ENCODE peak calls at places on chromosomes 1 and 21, in six cellular contexts. One of them, this sample, is unnamed.

GRCh38 chr1:202553560-202554038 is 156.7 kb downstream of the SYT2 start:
- DNase-seq in mucosa of descending colon: no peak
- DNase-seq in pancreas: peak; percentile 12
- DNase-seq in astrocyte: no peak
- DNase-seq in endothelial cell of umbilical vein: no peak
- DNase-seq in cardiac fibroblast: peak; percentile 86
- DNase-seq in this sample: peak; percentile 91

GRCh38 chr21:35019631-35020032 is 29.5 kb downstream of the RUNX1 start:
- DNase-seq in pancreas: peak; percentile 70
- DNase-seq in astrocyte: no peak
- DNase-seq in endothelial cell of umbilical vein: no peak
- DNase-seq in cardiac fibroblast: no peak
- DNase-seq in mucosa of descending colon: peak; percentile 53
- DNase-seq in this sample: no peak

GRCh38 chr1:869499-870244 is 54.1 kb upstream of the SAMD11 start:
- DNase-seq in astrocyte: no peak
- DNase-seq in cardiac fibroblast: peak; percentile 55
- DNase-seq in mucosa of descending colon: peak; percentile 81
- DNase-seq in pancreas: peak; percentile 59
- DNase-seq in endothelial cell of umbilical vein: peak; percentile 39
- DNase-seq in this sample: peak; percentile 36

GRCh38 chr1:156814571-156815260 is 1.9 kb downstream of the SH2D2A start:
- DNase-seq in endothelial cell of umbilical vein: peak; percentile 26
- DNase-seq in astrocyte: no peak
- DNase-seq in cardiac fibroblast: no peak
- DNase-seq in mucosa of descending colon: peak; percentile 56
- DNase-seq in pancreas: no peak
- DNase-seq in this sample: no peak

GRCh38 chr1:187091666-187092065 is 262.9 kb downstream of the PLA2G4A start:
- DNase-seq in cardiac fibroblast: no peak
- DNase-seq in mucosa of descending colon: no peak
- DNase-seq in astrocyte: peak; percentile 5
- DNase-seq in endothelial cell of umbilical vein: no peak
- DNase-seq in pancreas: no peak
- DNase-seq in this sample: peak; percentile 4

GRCh38 chr1:78095618-78096416 is 50.1 kb downstream of the GIPC2 start:
- DNase-seq in pancreas: no peak
- DNase-seq in astrocyte: peak; percentile 80
- DNase-seq in cardiac fibroblast: peak; percentile 72
- DNase-seq in endothelial cell of umbilical vein: peak; percentile 86
- DNase-seq in mucosa of descending colon: no peak
- DNase-seq in this sample: peak; percentile 92

GRCh38 chr1:2441746-2442145 is 29.4 kb upstream of the PEX10 start:
- DNase-seq in mucosa of descending colon: no peak
- DNase-seq in cardiac fibroblast: no peak
- DNase-seq in endothelial cell of umbilical vein: no peak
- DNase-seq in astrocyte: no peak
- DNase-seq in pancreas: no peak
- DNase-seq in this sample: peak; percentile 39

GRCh38 chr1:223551610-223552009 is 113.9 kb downstream of the CAPN8 start:
- DNase-seq in astrocyte: peak; percentile 25
- DNase-seq in endothelial cell of umbilical vein: no peak
- DNase-seq in cardiac fibroblast: no peak
- DNase-seq in mucosa of descending colon: no peak
- DNase-seq in pancreas: no peak
- DNase-seq in this sample: no peak

GRCh38 chr1:71047635-71048607 is at the start of gene PTGER3:
- DNase-seq in cardiac fibroblast: no peak
- DNase-seq in mucosa of descending colon: peak; percentile 77
- DNase-seq in endothelial cell of umbilical vein: peak; percentile 7
- DNase-seq in pancreas: peak; percentile 77
- DNase-seq in astrocyte: no peak
- DNase-seq in this sample: no peak

GRCh38 chr1:244088161-244088560 is 37.1 kb downstream of the ZBTB18 start:
- DNase-seq in endothelial cell of umbilical vein: peak; percentile 52
- DNase-seq in cardiac fibroblast: no peak
- DNase-seq in astrocyte: no peak
- DNase-seq in pancreas: no peak
- DNase-seq in mucosa of descending colon: no peak
- DNase-seq in this sample: no peak

GRCh38 chr1:41811051-41811795 is 107.5 kb downstream of the HIVEP3 start:
- DNase-seq in pancreas: no peak
- DNase-seq in endothelial cell of umbilical vein: no peak
- DNase-seq in mucosa of descending colon: no peak
- DNase-seq in cardiac fibroblast: peak; percentile 41
- DNase-seq in astrocyte: peak; percentile 57
- DNase-seq in this sample: peak; percentile 58

GRCh38 chr1:41728403-41729202 is 190.1 kb downstream of the HIVEP3 start:
- DNase-seq in endothelial cell of umbilical vein: no peak
- DNase-seq in pancreas: no peak
- DNase-seq in cardiac fibroblast: no peak
- DNase-seq in mucosa of descending colon: peak; percentile 65
- DNase-seq in astrocyte: no peak
- DNase-seq in this sample: no peak

GRCh38 chr1:185560760-185561159 is 173.4 kb upstream of the HMCN1 start:
- DNase-seq in pancreas: no peak
- DNase-seq in mucosa of descending colon: no peak
- DNase-seq in endothelial cell of umbilical vein: no peak
- DNase-seq in cardiac fibroblast: no peak
- DNase-seq in astrocyte: no peak
- DNase-seq in this sample: no peak

GRCh38 chr1:154607084-154607747 is 770 bp downstream of the ADAR start:
- DNase-seq in mucosa of descending colon: no peak
- DNase-seq in astrocyte: peak; percentile 74
- DNase-seq in endothelial cell of umbilical vein: peak; percentile 79
- DNase-seq in pancreas: peak; percentile 23
- DNase-seq in cardiac fibroblast: peak; percentile 49
- DNase-seq in this sample: peak; percentile 59

GRCh38 chr1:183000161-183000560 is 23.1 kb upstream of the LAMC1 start:
- DNase-seq in cardiac fibroblast: peak; percentile 52
- DNase-seq in pancreas: no peak
- DNase-seq in astrocyte: no peak
- DNase-seq in endothelial cell of umbilical vein: no peak
- DNase-seq in mucosa of descending colon: no peak
- DNase-seq in this sample: no peak

GRCh38 chr1:181424786-181425403 is 58.4 kb upstream of the CACNA1E start:
- DNase-seq in endothelial cell of umbilical vein: peak; percentile 71
- DNase-seq in mucosa of descending colon: no peak
- DNase-seq in astrocyte: peak; percentile 15
- DNase-seq in cardiac fibroblast: peak; percentile 70
- DNase-seq in pancreas: peak; percentile 55
- DNase-seq in this sample: peak; percentile 74

GRCh38 chr1:166822385-166822784 is 16.9 kb upstream of the POGK start:
- DNase-seq in mucosa of descending colon: no peak
- DNase-seq in cardiac fibroblast: no peak
- DNase-seq in astrocyte: no peak
- DNase-seq in endothelial cell of umbilical vein: no peak
- DNase-seq in pancreas: no peak
- DNase-seq in this sample: no peak

GRCh38 chr1:30920827-30921226 is 12.3 kb upstream of the SDC3 start:
- DNase-seq in cardiac fibroblast: no peak
- DNase-seq in pancreas: no peak
- DNase-seq in endothelial cell of umbilical vein: no peak
- DNase-seq in mucosa of descending colon: no peak
- DNase-seq in astrocyte: peak; percentile 34
- DNase-seq in this sample: peak; percentile 50

GRCh38 chr1:179143332-179143731 is 61.5 kb downstream of the TOR3A start:
- DNase-seq in mucosa of descending colon: no peak
- DNase-seq in pancreas: no peak
- DNase-seq in endothelial cell of umbilical vein: no peak
- DNase-seq in cardiac fibroblast: peak; percentile 91
- DNase-seq in astrocyte: peak; percentile 94
- DNase-seq in this sample: peak; percentile 95

GRCh38 chr1:5341471-5341870 is 650.8 kb downstream of the NPHP4 start:
- DNase-seq in astrocyte: no peak
- DNase-seq in endothelial cell of umbilical vein: no peak
- DNase-seq in cardiac fibroblast: no peak
- DNase-seq in mucosa of descending colon: no peak
- DNase-seq in pancreas: no peak
- DNase-seq in this sample: no peak

GRCh38 chr1:53306168-53306567 is 21.7 kb downstream of the LRP8 start:
- DNase-seq in endothelial cell of umbilical vein: no peak
- DNase-seq in astrocyte: no peak
- DNase-seq in cardiac fibroblast: peak; percentile 26
- DNase-seq in mucosa of descending colon: no peak
- DNase-seq in pancreas: no peak
- DNase-seq in this sample: no peak

GRCh38 chr1:25879675-25880074 is 4.2 kb upstream of the PAQR7 start:
- DNase-seq in mucosa of descending colon: no peak
- DNase-seq in pancreas: peak; percentile 80
- DNase-seq in cardiac fibroblast: peak; percentile 72
- DNase-seq in endothelial cell of umbilical vein: no peak
- DNase-seq in astrocyte: no peak
- DNase-seq in this sample: no peak

GRCh38 chr1:182845379-182845778 is 6.2 kb downstream of the DHX9 start:
- DNase-seq in mucosa of descending colon: no peak
- DNase-seq in cardiac fibroblast: no peak
- DNase-seq in astrocyte: no peak
- DNase-seq in endothelial cell of umbilical vein: no peak
- DNase-seq in pancreas: no peak
- DNase-seq in this sample: no peak

GRCh38 chr1:205597691-205598314 is 34.0 kb downstream of the ELK4 start:
- DNase-seq in mucosa of descending colon: no peak
- DNase-seq in endothelial cell of umbilical vein: peak; percentile 98
- DNase-seq in cardiac fibroblast: peak; percentile 86
- DNase-seq in pancreas: no peak
- DNase-seq in astrocyte: no peak
- DNase-seq in this sample: no peak

GRCh38 chr1:37096523-37096922 is 62.2 kb upstream of the GRIK3 start:
- DNase-seq in endothelial cell of umbilical vein: peak; percentile 2
- DNase-seq in pancreas: no peak
- DNase-seq in astrocyte: no peak
- DNase-seq in cardiac fibroblast: no peak
- DNase-seq in mucosa of descending colon: no peak
- DNase-seq in this sample: no peak
- TF ChIP-seq CTCF in endothelial cell of umbilical vein: no peak
- TF ChIP-seq CTCF in pancreas: no peak
- TF ChIP-seq CTCF in astrocyte: no peak
- TF ChIP-seq CTCF in cardiac fibroblast: no peak
- TF ChIP-seq CTCF in mucosa of descending colon: no peak
- TF ChIP-seq CTCF in this sample: no peak

GRCh38 chr1:43532716-43533115 is 2.0 kb downstream of the PTPRF start:
- DNase-seq in cardiac fibroblast: no peak
- DNase-seq in mucosa of descending colon: no peak
- DNase-seq in astrocyte: no peak
- DNase-seq in pancreas: no peak
- DNase-seq in endothelial cell of umbilical vein: no peak
- DNase-seq in this sample: no peak
- H3K4me3 ChIP-seq in cardiac fibroblast: no peak overlapping the region
- H3K4me3 ChIP-seq in mucosa of descending colon: no peak overlapping the region
- H3K4me3 ChIP-seq in astrocyte: peak overlapping the region; percentile 67
- H3K4me3 ChIP-seq in pancreas: no peak overlapping the region
- H3K4me3 ChIP-seq in endothelial cell of umbilical vein: no peak overlapping the region
- H3K4me3 ChIP-seq in this sample: no peak overlapping the region

DNA sequence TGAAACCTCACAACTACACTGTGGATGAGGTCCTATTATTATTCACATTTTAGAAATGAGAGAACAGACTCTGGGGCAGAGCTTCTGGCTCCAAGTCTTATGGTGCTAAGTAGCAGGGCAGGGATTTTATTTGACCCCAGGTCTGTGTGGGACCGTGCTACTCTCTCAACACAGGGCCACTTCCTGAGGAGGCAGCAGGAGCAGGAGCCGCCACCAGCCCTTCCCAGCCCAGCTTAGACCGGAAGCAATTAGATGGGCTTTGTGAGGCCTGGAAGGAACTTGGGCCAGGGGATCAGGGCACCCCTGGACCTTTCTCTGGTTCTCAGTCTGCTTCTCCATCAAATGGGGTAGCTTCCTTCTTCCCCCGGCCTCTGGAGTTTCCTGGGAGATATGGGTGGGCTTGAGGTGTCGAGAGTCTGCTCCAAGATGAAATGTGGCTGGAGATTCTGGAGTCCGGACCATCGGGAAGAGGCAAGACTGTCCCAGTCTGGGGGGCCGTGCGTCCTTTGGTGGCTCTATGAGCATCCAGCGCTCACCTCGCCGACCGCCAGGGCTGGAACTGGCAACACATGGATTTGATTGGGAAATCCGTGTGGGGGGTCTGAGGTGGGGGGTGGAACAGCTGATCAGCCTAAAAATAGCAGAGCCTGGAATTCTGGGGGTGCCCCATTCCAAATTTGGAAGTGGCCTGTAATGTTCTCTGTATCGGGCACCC is 136.8 kb downstream of the FOXD2 start:
- DNase-seq in endothelial cell of umbilical vein: no peak
- DNase-seq in astrocyte: no peak
- DNase-seq in mucosa of descending colon: no peak
- DNase-seq in cardiac fibroblast: no peak
- DNase-seq in pancreas: no peak
- DNase-seq in this sample: no peak
- TF ChIP-seq CTCF in endothelial cell of umbilical vein: no peak
- TF ChIP-seq CTCF in astrocyte: no peak
- TF ChIP-seq CTCF in mucosa of descending colon: no peak
- TF ChIP-seq CTCF in cardiac fibroblast: no peak
- TF ChIP-seq CTCF in pancreas: no peak
- TF ChIP-seq CTCF in this sample: no peak

GRCh38 chr1:239912471-239912870 is 179.2 kb upstream of the FMN2 start:
- DNase-seq in cardiac fibroblast: peak; percentile 7
- DNase-seq in endothelial cell of umbilical vein: no peak
- DNase-seq in mucosa of descending colon: no peak
- DNase-seq in astrocyte: no peak
- DNase-seq in pancreas: no peak
- DNase-seq in this sample: peak; percentile 2
- H3K4me3 ChIP-seq in cardiac fibroblast: no peak overlapping the region
- H3K4me3 ChIP-seq in endothelial cell of umbilical vein: no peak overlapping the region
- H3K4me3 ChIP-seq in mucosa of descending colon: no peak overlapping the region
- H3K4me3 ChIP-seq in astrocyte: no peak overlapping the region
- H3K4me3 ChIP-seq in pancreas: no peak overlapping the region
- H3K4me3 ChIP-seq in this sample: no peak overlapping the region

GRCh38 chr1:9603766-9604753 is 15.3 kb downstream of the TMEM201 start:
- DNase-seq in cardiac fibroblast: no peak
- DNase-seq in mucosa of descending colon: peak; percentile 44
- DNase-seq in pancreas: no peak
- DNase-seq in astrocyte: no peak
- DNase-seq in endothelial cell of umbilical vein: no peak
- DNase-seq in this sample: peak; percentile 33
- TF ChIP-seq CTCF in cardiac fibroblast: no peak
- TF ChIP-seq CTCF in mucosa of descending colon: no peak
- TF ChIP-seq CTCF in pancreas: no peak
- TF ChIP-seq CTCF in astrocyte: no peak
- TF ChIP-seq CTCF in endothelial cell of umbilical vein: no peak
- TF ChIP-seq CTCF in this sample: peak; percentile 35

This sample was measured in choroid plexus epithelial cell.